ENCODE peak calls at places on chromosomes 5 and 9, in nine cellular contexts. S is NCI-H524 treated with DMSO at 0.1 percent for 48 hours; G is thyroid gland; Z is HT-29; T is substantia nigra; F is heart left ventricle; N is stimulated activated CD4-positive, alpha-beta T cell treated with anti-CD3 and anti-CD28 coated beads, TNF-alpha, amount 100 ng/mL, for 4 hours; A is ELF-1; C is nucleus accumbens. Q is an unnamed sample.

GRCh38 chr5:95664204-95664786 is 17.7 kb downstream of the RFESD start:
- DNase-seq in S (no peak), G (peak), Z (peak), T (no peak), F (no peak), N (no peak), A (no peak), C (no peak), Q (peak)

GRCh38 chr5:28810751-28811136 is 1772.4 kb upstream of the CDH9 start:
- DNase-seq in S (no peak), G (no peak), Z (no peak), T (no peak), F (no peak), N (no peak), A (no peak), C (no peak), Q (no peak)

GRCh38 chr9:7075154-7075553 is 317.4 kb downstream of the KDM4C start:
- DNase-seq in S (no peak), G (no peak), Z (no peak), T (no peak), F (no peak), N (no peak), A (no peak), C (no peak), Q (no peak)

GRCh38 chr5:24823625-24824024 is 178.8 kb upstream of the CDH10 start:
- DNase-seq in S (no peak), G (no peak), Z (no peak), T (no peak), F (no peak), N (no peak), A (peak), C (no peak), Q (no peak)

GRCh38 chr5:63962345-63962744 is at the start of gene HTR1A:
- DNase-seq in S (no peak), G (no peak), Z (no peak), T (no peak), F (no peak), N (no peak), A (no peak), C (no peak), Q (no peak)

GRCh38 chr5:2353871-2354440 is 397.5 kb downstream of the IRX2 start:
- DNase-seq in S (no peak), G (no peak), Z (no peak), T (no peak), F (no peak), N (no peak), A (no peak), C (no peak), Q (no peak)

GRCh38 chr5:147464211-147464610 is 45.7 kb downstream of the DPYSL3 start:
- DNase-seq in S (no peak), G (peak), Z (peak), T (no peak), F (no peak), N (no peak), A (peak), C (no peak), Q (peak)

GRCh38 chr5:1124181-1125029 is 12.5 kb upstream of the SLC12A7 start:
- DNase-seq in S (no peak), G (no peak), Z (no peak), T (no peak), F (no peak), N (no peak), A (no peak), C (no peak), Q (no peak)

GRCh38 chr9:124098141-124098905 is 86.8 kb downstream of the LHX2 start:
- DNase-seq in S (peak), G (no peak), Z (no peak), T (no peak), F (no peak), N (no peak), A (no peak), C (no peak), Q (no peak)

GRCh38 chr9:70954126-70954525 is 167.3 kb downstream of the TRPM3 start:
- DNase-seq in S (no peak), G (no peak), Z (peak), T (no peak), F (no peak), N (no peak), A (peak), C (no peak), Q (no peak)

GRCh38 chr9:125440411-125440810 is 178.8 kb downstream of the GAPVD1 start:
- DNase-seq in S (no peak), G (no peak), Z (no peak), T (no peak), F (no peak), N (no peak), A (no peak), C (no peak), Q (no peak)

GRCh38 chr5:61924251-61924650 is 381.8 kb upstream of the KIF2A start:
- DNase-seq in S (no peak), G (no peak), Z (no peak), T (no peak), F (no peak), N (no peak), A (no peak), C (no peak), Q (no peak)

GRCh38 chr9:15509931-15510788 is 610 bp downstream of the PSIP1 start:
- DNase-seq in S (no peak), G (peak), Z (peak), T (peak), F (peak), N (peak), A (peak), C (peak), Q (peak)

GRCh38 chr5:132675936-132676689 is 2.3 kb downstream of the IL4 start:
- DNase-seq in S (no peak), G (no peak), Z (no peak), T (no peak), F (no peak), N (no peak), A (no peak), C (no peak), Q (no peak)

GRCh38 chr9:132023409-132024180 is 56.1 kb downstream of the MED27 start:
- DNase-seq in S (peak), G (no peak), Z (no peak), T (no peak), F (no peak), N (no peak), A (no peak), C (no peak), Q (no peak)

GRCh38 chr5:177089146-177089545 is 2.4 kb downstream of the FGFR4 start:
- DNase-seq in S (no peak), G (no peak), Z (no peak), T (no peak), F (no peak), N (no peak), A (no peak), C (no peak), Q (no peak)

GRCh38 chr5:142543951-142544753 is 141.7 kb downstream of the FGF1 start:
- DNase-seq in S (no peak), G (no peak), Z (no peak), T (no peak), F (no peak), N (no peak), A (peak), C (no peak), Q (no peak)

GRCh38 chr5:61327761-61328753 is 4.0 kb upstream of the ZSWIM6 start:
- DNase-seq in S (no peak), G (no peak), Z (no peak), T (no peak), F (no peak), N (no peak), A (no peak), C (no peak), Q (no peak)

GRCh38 chr9:123548749-123549545 is 192.9 kb downstream of the CRB2 start:
- DNase-seq in S (no peak), G (no peak), Z (no peak), T (no peak), F (no peak), N (peak), A (no peak), C (peak), Q (peak)

GRCh38 chr9:120980951-120981350 is 54.4 kb upstream of the TRAF1 start:
- DNase-seq in S (no peak), G (no peak), Z (no peak), T (no peak), F (no peak), N (no peak), A (peak), C (no peak), Q (no peak)

GRCh38 chr5:140141241-140141640 is 15.5 kb downstream of the IGIP start:
- DNase-seq in S (no peak), G (peak), Z (no peak), T (no peak), F (no peak), N (no peak), A (no peak), C (no peak), Q (no peak)

GRCh38 chr5:109516385-109516784 is 106.6 kb upstream of the PJA2 start:
- DNase-seq in S (no peak), G (no peak), Z (no peak), T (no peak), F (no peak), N (no peak), A (no peak), C (no peak), Q (no peak)

GRCh38 chr5:115920171-115920725 is 42.0 kb upstream of the LVRN start:
- DNase-seq in S (no peak), G (no peak), Z (no peak), T (no peak), F (no peak), N (no peak), A (no peak), C (no peak), Q (no peak)

GRCh38 chr5:142959683-142960308 is 189.6 kb downstream of the ARHGAP26 start:
- DNase-seq in S (no peak), G (no peak), Z (peak), T (no peak), F (no peak), N (no peak), A (no peak), C (no peak), Q (no peak)

Q was measured in body of pancreas.